ENCODE peak calls at places on chromosomes 5 and 9, in five cellular contexts. C, R, K, N and B are unnamed samples.

GRCh38 chr5:66849803-66850202 is 253.6 kb downstream of the MAST4 start:
- DNase-seq in C (no peak), R (no peak), K (no peak), N (no peak), B (no peak)

GRCh38 chr5:77645158-77645994 is 6.9 kb upstream of the OTP start:
- DNase-seq in C (no peak), R (peak), K (peak), N (no peak), B (peak)

GRCh38 chr9:132547052-132547431 is 35.4 kb upstream of the BARHL1 start:
- DNase-seq in C (no peak), R (no peak), K (no peak), N (no peak), B (no peak)

GRCh38 chr9:87498816-87499454 is 1.3 kb downstream of the DAPK1 start:
- DNase-seq in C (no peak), R (no peak), K (peak), N (no peak), B (peak)

GRCh38 chr5:136236479-136237083 is 43.6 kb upstream of the SMIM32 start:
- DNase-seq in C (no peak), R (no peak), K (no peak), N (no peak), B (peak)

GRCh38 chr5:91133183-91133582 is 249.9 kb downstream of the ARRDC3 start:
- DNase-seq in C (no peak), R (no peak), K (no peak), N (no peak), B (no peak)

GRCh38 chr5:160272041-160272663 is 40.2 kb downstream of the CCNJL start:
- DNase-seq in C (no peak), R (no peak), K (no peak), N (no peak), B (no peak)

GRCh38 chr9:35538361-35539234 is 48.7 kb downstream of the RUSC2 start:
- DNase-seq in C (no peak), R (no peak), K (no peak), N (no peak), B (peak)

GRCh38 chr5:16437974-16438373 is 27.6 kb downstream of the ZNF622 start:
- DNase-seq in C (no peak), R (no peak), K (peak), N (no peak), B (no peak)

GRCh38 chr9:114621975-114622609 is 11.0 kb downstream of the TMEM268 start:
- DNase-seq in C (no peak), R (no peak), K (no peak), N (no peak), B (no peak)

GRCh38 chr9:116899337-116900006 is 212.4 kb downstream of the TRIM32 start:
- DNase-seq in C (no peak), R (no peak), K (no peak), N (peak), B (no peak)

GRCh38 chr5:169629847-169630548 is 7.1 kb upstream of the DOCK2 start:
- DNase-seq in C (no peak), R (peak), K (no peak), N (no peak), B (no peak)

GRCh38 chr5:131242728-131243255 is 21.1 kb upstream of the CDC42SE2 start:
- DNase-seq in C (no peak), R (no peak), K (no peak), N (no peak), B (no peak)
- TF ChIP-seq TAF1 in C (no peak), R (no peak), K (no peak), N (no peak), B (no peak)

GRCh38 chr5:2865856-2866546 is 114.5 kb upstream of the IRX2 start:
- DNase-seq in C (no peak), R (no peak), K (no peak), N (no peak), B (no peak)
- TF ChIP-seq CHD2 in C (no peak), R (no peak), K (no peak), N (no peak), B (no peak)

GRCh38 chr9:4986783-4987182 is 1.7 kb downstream of the JAK2 start:
- DNase-seq in C (no peak), R (no peak), K (no peak), N (no peak), B (no peak)
- TF ChIP-seq TAF1 in C (no peak), R (no peak), K (no peak), N (no peak), B (no peak)

DNA sequence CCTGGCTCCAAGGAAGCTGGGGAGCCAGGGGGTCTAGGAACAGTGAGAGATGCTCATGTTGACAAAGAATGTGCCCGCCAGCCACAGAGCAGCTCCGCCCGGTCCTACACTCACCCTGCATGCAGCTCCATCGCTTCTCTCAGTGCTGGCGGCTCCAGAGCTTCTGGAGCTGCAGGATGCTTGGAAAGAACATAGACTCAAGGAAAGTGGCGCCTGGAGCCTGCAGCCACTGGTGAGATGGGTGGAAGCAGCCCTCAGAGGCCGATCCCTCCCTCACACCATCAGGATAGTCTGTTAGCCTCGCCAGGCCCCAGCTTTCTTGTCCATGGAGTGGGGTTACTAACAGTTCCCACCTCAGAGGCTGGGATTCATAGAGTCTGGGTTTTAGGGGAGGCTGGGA is 26.4 kb upstream of the SLC6A19 start:
- DNase-seq in C (no peak), R (no peak), K (no peak), N (no peak), B (no peak)
- TF ChIP-seq CHD2 in C (no peak), R (no peak), K (no peak), N (no peak), B (no peak)

DNA sequence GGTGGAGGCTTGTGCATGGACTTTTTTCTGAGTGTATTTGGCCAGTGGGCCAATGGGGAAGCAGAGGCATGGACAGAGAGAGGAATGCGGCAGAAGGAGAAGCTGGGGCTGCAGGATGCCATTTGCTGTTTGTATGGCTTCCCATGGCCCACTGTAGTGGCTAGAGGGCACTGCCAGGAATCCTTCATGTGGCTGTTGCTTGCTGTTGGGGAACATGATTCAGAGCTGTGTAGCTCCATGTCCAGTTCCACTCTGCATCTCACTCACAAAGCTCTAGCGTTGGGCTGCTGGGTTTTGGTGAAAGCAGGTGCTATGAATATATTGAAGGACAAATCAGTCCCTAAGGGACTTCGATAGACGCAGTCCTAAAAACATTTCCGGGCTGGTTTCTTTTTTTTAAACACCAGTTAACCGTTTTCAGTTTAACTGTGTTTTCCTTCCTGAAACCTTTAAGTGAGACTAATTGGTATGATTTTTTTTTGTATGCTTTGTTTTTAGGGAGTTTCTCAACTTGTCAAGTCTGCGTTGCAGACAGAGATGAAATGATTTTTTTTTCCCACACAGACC is 51.3 kb downstream of the SLC22A5 start:
- DNase-seq in C (peak), R (no peak), K (no peak), N (no peak), B (no peak)
- TF ChIP-seq TAF1 in C (no peak), R (no peak), K (no peak), N (no peak), B (no peak)

DNA sequence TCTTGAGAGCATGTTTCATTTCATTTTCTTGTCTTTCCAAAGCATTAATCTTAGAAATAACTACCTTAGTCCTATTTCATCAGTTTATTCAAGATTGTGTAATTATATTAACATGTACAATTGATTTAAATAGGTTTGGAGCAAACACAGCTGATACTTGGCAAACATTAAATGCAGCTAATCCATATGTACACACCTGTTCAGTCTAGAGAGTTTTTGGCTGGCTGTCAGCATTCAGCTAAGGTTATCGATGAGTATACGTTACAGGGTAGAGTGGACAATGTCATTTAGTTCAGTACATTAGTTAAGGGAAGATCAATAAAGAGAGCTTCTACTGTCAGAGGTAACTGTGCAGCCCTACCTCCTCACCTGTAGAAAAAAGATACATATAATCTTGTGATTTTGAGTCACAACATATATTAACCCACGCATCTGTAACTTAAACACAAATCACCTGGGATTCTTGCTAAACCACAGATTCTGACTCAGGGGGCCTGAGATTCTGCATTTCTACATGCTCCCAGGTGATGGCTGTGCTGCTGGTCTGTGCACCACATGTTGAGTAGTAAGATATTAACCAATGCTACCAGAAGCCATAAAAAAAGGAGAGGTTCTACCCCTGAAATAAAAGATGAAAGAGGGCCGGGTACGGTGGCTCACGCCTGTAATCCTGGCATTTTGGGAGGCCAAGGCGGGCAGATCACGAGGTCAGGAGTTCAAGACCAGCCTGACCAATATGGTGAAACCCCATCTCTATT is 34.1 kb upstream of the PCA3 start:
- DNase-seq in C (no peak), R (peak), K (no peak), N (no peak), B (no peak)
- TF ChIP-seq CHD2 in C (no peak), R (no peak), K (no peak), N (no peak), B (no peak)

GRCh38 chr5:9559965-9560364 is 14.1 kb upstream of the SEMA5A start:
- DNase-seq in C (no peak), R (no peak), K (no peak), N (no peak), B (no peak)

GRCh38 chr5:9564752-9565151 is 18.9 kb upstream of the SEMA5A start:
- DNase-seq in C (no peak), R (no peak), K (no peak), N (no peak), B (no peak)

GRCh38 chr5:9558319-9558965 is 12.6 kb upstream of the SEMA5A start:
- DNase-seq in C (no peak), R (no peak), K (no peak), N (no peak), B (no peak)

GRCh38 chr5:9557696-9558095 is 11.8 kb upstream of the SEMA5A start:
- DNase-seq in C (no peak), R (no peak), K (no peak), N (no peak), B (no peak)

GRCh38 chr5:9562101-9562500 is 16.2 kb upstream of the SEMA5A start:
- DNase-seq in C (no peak), R (no peak), K (no peak), N (no peak), B (no peak)
- TF ChIP-seq TAF1 in C (no peak), R (no peak), K (no peak), N (no peak), B (no peak)